ENCODE peak calls at places on chromosomes 2 and 18, in five cellular contexts. U is uterus, C is OCI-LY7, H is GM23338, Z is left lung. B is an unnamed sample.

GRCh38 chr2:118003396-118003824 is 10.5 kb downstream of the CCDC93 start:
- DNase-seq in U (peak), C (peak), H (peak), Z (no peak), B (peak)

GRCh38 chr2:45776160-45776955 is 124.9 kb downstream of the PRKCE start:
- DNase-seq in U (no peak), C (no peak), H (no peak), Z (no peak), B (no peak)

GRCh38 chr2:186274936-186275575 is 211.0 kb upstream of the ZC3H15 start:
- DNase-seq in U (no peak), C (no peak), H (peak), Z (no peak), B (no peak)

GRCh38 chr2:71683070-71683469 is 229.7 kb downstream of the DYSF start:
- DNase-seq in U (no peak), C (no peak), H (no peak), Z (peak), B (no peak)

GRCh38 chr2:62505649-62506420 is at the start of gene TMEM17:
- DNase-seq in U (peak), C (peak), H (peak), Z (peak), B (peak)

GRCh38 chr18:986071-986470 is 81.4 kb downstream of the ADCYAP1 start:
- DNase-seq in U (no peak), C (no peak), H (peak), Z (no peak), B (peak)

GRCh38 chr2:207926133-207927076 is 98.9 kb downstream of the PLEKHM3 start:
- DNase-seq in U (peak), C (no peak), H (no peak), Z (no peak), B (no peak)

GRCh38 chr2:166632616-166633015 is 138.6 kb upstream of the SCN7A start:
- DNase-seq in U (no peak), C (no peak), H (peak), Z (no peak), B (peak)

GRCh38 chr18:34710430-34711386 is 610 bp downstream of the DTNA start:
- DNase-seq in U (peak), C (no peak), H (no peak), Z (no peak), B (no peak)

GRCh38 chr2:61210332-61210981 is 48.5 kb downstream of the C2orf74 start:
- DNase-seq in U (no peak), C (no peak), H (no peak), Z (no peak), B (no peak)

GRCh38 chr2:84389794-84390193 is 69.3 kb downstream of the SUCLG1 start:
- DNase-seq in U (no peak), C (no peak), H (no peak), Z (no peak), B (no peak)

GRCh38 chr18:51028201-51028805 is 1.7 kb upstream of the SMAD4 start:
- DNase-seq in U (no peak), C (peak), H (no peak), Z (no peak), B (no peak)

GRCh38 chr2:212968284-212969081 is 182.9 kb downstream of the IKZF2 start:
- DNase-seq in U (no peak), C (no peak), H (no peak), Z (no peak), B (no peak)

GRCh38 chr2:204437334-204437733 is 107.9 kb upstream of the PARD3B start:
- DNase-seq in U (no peak), C (no peak), H (no peak), Z (no peak), B (no peak)

GRCh38 chr2:19900536-19901200 is 1.1 kb downstream of the TTC32 start:
- DNase-seq in U (no peak), C (peak), H (peak), Z (no peak), B (no peak)

GRCh38 chr2:6410265-6410664 is 455.4 kb downstream of the CMPK2 start:
- DNase-seq in U (no peak), C (no peak), H (no peak), Z (no peak), B (no peak)

GRCh38 chr2:3870997-3871396 is 167.6 kb downstream of the DCDC2C start:
- DNase-seq in U (no peak), C (no peak), H (no peak), Z (no peak), B (no peak)

GRCh38 chr18:58671941-58672565 is 788 bp downstream of the MALT1 start:
- DNase-seq in U (peak), C (peak), H (peak), Z (no peak), B (no peak)

GRCh38 chr2:64807417-64807816 is 153.7 kb upstream of the SERTAD2 start:
- DNase-seq in U (no peak), C (no peak), H (no peak), Z (peak), B (no peak)

GRCh38 chr2:72887032-72887835 is at the start of gene SPR:
- DNase-seq in U (peak), C (no peak), H (peak), Z (peak), B (peak)

GRCh38 chr18:10421859-10422258 is 32.6 kb upstream of the APCDD1 start:
- DNase-seq in U (no peak), C (no peak), H (no peak), Z (no peak), B (no peak)

GRCh38 chr18:9405977-9406376 is 69.3 kb upstream of the RALBP1 start:
- DNase-seq in U (no peak), C (no peak), H (no peak), Z (no peak), B (no peak)

GRCh38 chr2:68943581-68944568 is 8.8 kb downstream of the GKN2 start:
- DNase-seq in U (peak), C (peak), H (peak), Z (no peak), B (peak)

GRCh38 chr2:46339676-46340459 is 42.7 kb downstream of the EPAS1 start:
- DNase-seq in U (peak), C (no peak), H (no peak), Z (no peak), B (peak)

GRCh38 chr2:111219285-111219684 is 98.6 kb downstream of the BCL2L11 start:
- DNase-seq in U (no peak), C (peak), H (peak), Z (no peak), B (no peak)

GRCh38 chr2:49616800-49617199 is 462.5 kb upstream of the FSHR start:
- DNase-seq in U (no peak), C (peak), H (peak), Z (no peak), B (no peak)

GRCh38 chr18:3603460-3604259 is 153.7 kb downstream of the TGIF1 start:
- DNase-seq in U (no peak), C (peak), H (peak), Z (peak), B (no peak)

GRCh38 chr2:107717666-107718065 is 109.0 kb upstream of the RGPD4 start:
- DNase-seq in U (no peak), C (no peak), H (peak), Z (no peak), B (no peak)

GRCh38 chr2:176997074-176997791 is 215.4 kb upstream of the HNRNPA3 start:
- DNase-seq in U (peak), C (no peak), H (no peak), Z (no peak), B (no peak)

GRCh38 chr2:115071534-115071933 is 629.1 kb downstream of the DPP10 start:
- DNase-seq in U (no peak), C (no peak), H (no peak), Z (no peak), B (no peak)

GRCh38 chr18:50571606-50572005 is 11.7 kb downstream of the MAPK4 start:
- DNase-seq in U (no peak), C (no peak), H (no peak), Z (no peak), B (no peak)

GRCh38 chr2:217932661-217933325 is 70.0 kb downstream of the TNS1 start:
- DNase-seq in U (no peak), C (no peak), H (peak), Z (no peak), B (peak)

GRCh38 chr2:74458957-74459290 is 686 bp downstream of the WBP1 start:
- DNase-seq in U (no peak), C (no peak), H (no peak), Z (no peak), B (no peak)

GRCh38 chr2:74458132-74458956 is at the start of gene WBP1:
- DNase-seq in U (peak), C (peak), H (peak), Z (peak), B (peak)

GRCh38 chr2:74457549-74458131 is 598 bp upstream of the WBP1 start:
- DNase-seq in U (peak), C (peak), H (peak), Z (peak), B (peak)

GRCh38 chr2:74461187-74462053 is 3.2 kb downstream of the WBP1 start:
- DNase-seq in U (no peak), C (peak), H (peak), Z (no peak), B (peak)

GRCh38 chr2:74459377-74460118 is 1.3 kb downstream of the WBP1 start:
- DNase-seq in U (no peak), C (no peak), H (no peak), Z (no peak), B (no peak)
- H3K4me3 ChIP-seq in U (no peak), C (peak), H (peak), Z (peak), B (peak)

GRCh38 chr2:201907128-201907886 is 101.0 kb downstream of the CDK15 start:
- DNase-seq in U (no peak), C (no peak), H (no peak), Z (no peak), B (peak)

GRCh38 chr2:201909961-201910361 is 103.6 kb downstream of the CDK15 start:
- DNase-seq in U (no peak), C (peak), H (no peak), Z (no peak), B (no peak)

GRCh38 chr2:201911372-201911771 is 105.0 kb downstream of the CDK15 start:
- DNase-seq in U (no peak), C (no peak), H (no peak), Z (no peak), B (no peak)

GRCh38 chr2:201909348-201909747 is 103.0 kb downstream of the CDK15 start:
- DNase-seq in U (no peak), C (no peak), H (no peak), Z (no peak), B (no peak)

DNA sequence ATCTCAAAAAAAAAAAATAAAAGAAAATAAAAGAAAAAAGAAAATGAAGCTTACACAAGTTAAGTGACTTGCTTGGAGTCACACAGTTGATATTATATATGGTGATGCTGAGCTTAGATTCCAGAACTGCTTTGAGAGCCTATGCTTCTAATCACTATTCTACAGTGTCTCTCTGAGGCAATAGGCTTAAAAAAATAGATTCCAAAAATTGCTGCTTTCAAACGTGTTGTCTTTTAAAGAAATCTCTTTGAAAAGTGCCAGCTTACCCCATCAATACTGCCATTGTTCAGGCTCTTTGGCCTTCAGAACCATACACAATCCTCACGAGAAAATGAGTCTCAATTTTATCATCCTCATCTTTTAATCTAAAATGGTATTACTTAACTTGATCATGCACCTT is 102.6 kb downstream of the CDK15 start:
- DNase-seq in U (no peak), C (no peak), H (no peak), Z (no peak), B (no peak)
- H3K4me3 ChIP-seq in U (no peak), C (no peak), H (no peak), Z (no peak), B (no peak)

DNA sequence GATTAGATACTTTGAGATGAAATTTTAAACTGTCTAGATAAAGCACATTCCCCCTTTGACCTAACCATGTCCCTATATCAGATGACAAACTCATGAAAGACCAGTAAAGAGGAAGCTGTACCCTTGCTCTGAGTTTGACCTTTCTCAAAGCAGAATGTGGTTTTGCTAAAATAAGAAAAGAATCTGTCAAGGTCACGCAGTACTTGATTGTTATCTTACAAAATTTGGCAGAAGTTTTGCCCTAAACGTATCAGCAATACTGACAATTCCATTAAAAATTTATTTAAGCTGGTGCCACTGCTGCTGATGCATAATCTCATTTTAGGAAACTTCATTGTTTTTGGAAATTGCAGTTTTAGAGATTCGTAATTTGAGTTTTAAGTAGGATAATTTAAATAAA is 31.2 kb upstream of the GALM start:
- DNase-seq in U (no peak), C (peak), H (no peak), Z (no peak), B (no peak)
- H3K4me3 ChIP-seq in U (no peak), C (peak), H (no peak), Z (no peak), B (no peak)

DNA sequence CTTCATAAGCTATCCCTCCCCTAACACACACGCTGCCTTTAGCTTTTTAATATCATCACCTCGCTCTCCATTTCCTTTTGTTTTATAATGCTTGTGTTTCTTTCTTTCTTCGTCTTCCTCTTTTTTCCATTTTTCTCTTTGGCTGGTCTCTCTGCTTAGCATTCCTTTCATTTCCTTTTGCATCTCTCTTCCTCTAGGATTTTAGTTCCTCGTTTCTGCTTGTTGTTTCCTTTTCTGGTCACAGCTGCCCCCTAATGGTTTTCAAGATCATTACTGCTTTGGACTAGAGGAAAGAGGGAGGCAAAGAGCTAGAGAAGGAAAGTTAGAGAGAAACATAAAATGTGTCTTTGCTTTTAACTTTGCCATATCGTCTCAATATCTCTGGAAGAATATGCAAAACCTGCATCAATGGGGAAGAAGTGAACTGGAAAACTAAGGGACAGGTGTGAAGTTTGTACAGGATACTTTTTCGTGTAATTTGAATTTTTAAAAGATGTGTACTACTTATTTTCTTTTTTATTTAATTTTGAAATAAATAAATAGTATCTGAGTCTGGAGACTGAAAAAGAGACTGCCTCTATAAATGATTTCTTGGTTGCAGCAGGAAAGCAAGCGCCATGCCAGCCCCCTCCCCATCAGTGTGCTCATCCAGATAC is 6.3 kb upstream of the NRP2 start:
- DNase-seq in U (peak), C (peak), H (peak), Z (no peak), B (peak)
- H3K4me3 ChIP-seq in U (no peak), C (no peak), H (no peak), Z (no peak), B (peak)

GRCh38 chr2:129984426-129984825 is 5.0 kb downstream of the RAB6C start:
- DNase-seq in U (no peak), C (no peak), H (no peak), Z (no peak), B (no peak)
- H3K4me3 ChIP-seq in U (no peak), C (no peak), H (no peak), Z (no peak), B (no peak)

GRCh38 chr2:25375989-25376545 is 34.3 kb upstream of the DNMT3A start:
- DNase-seq in U (no peak), C (no peak), H (no peak), Z (no peak), B (no peak)
- H3K4me3 ChIP-seq in U (no peak), C (peak), H (peak), Z (no peak), B (peak)

GRCh38 chr2:135743860-135744259 is 2.2 kb downstream of the UBXN4 start:
- DNase-seq in U (no peak), C (no peak), H (no peak), Z (no peak), B (no peak)
- H3K4me3 ChIP-seq in U (no peak), C (peak), H (peak), Z (peak), B (peak)

GRCh38 chr2:136081582-136082210 is 36.3 kb downstream of the CXCR4 start:
- DNase-seq in U (no peak), C (no peak), H (no peak), Z (no peak), B (no peak)

GRCh38 chr2:136086253-136087016 is 31.5 kb downstream of the CXCR4 start:
- DNase-seq in U (no peak), C (no peak), H (no peak), Z (no peak), B (no peak)

GRCh38 chr2:136080114-136080513 is 37.8 kb downstream of the CXCR4 start:
- DNase-seq in U (no peak), C (no peak), H (no peak), Z (no peak), B (no peak)

DNA sequence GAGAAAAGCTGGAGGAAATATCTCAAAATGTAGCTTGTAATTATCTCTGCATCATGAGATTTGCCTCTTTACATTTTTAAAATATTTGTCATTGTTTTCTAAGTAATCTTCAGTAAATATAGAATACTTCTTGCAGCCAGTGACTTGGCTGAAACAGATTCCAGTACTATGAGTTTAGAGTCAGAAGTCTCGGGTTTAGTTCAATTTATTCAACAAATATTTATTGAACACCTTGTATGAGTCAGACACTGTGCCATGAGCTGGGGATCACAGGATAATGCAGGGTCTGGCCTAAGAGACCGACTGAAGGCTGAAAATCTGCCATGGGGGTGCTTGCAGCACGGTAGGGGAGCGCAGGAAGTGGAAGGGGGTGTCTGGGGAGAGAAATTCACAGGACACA is 32.1 kb downstream of the CXCR4 start:
- DNase-seq in U (no peak), C (no peak), H (no peak), Z (no peak), B (no peak)
- H3K4me3 ChIP-seq in U (no peak), C (no peak), H (no peak), Z (no peak), B (no peak)

GRCh38 chr2:160994141-160995002 is 165.9 kb upstream of the TANK start:
- DNase-seq in U (peak), C (peak), H (peak), Z (peak), B (peak)
- H3K4me3 ChIP-seq in U (no peak), C (no peak), H (no peak), Z (no peak), B (peak)

GRCh38 chr2:163351966-163352365 is 383.8 kb downstream of the FIGN start:
- DNase-seq in U (no peak), C (no peak), H (no peak), Z (no peak), B (no peak)

GRCh38 chr2:163348843-163349395 is 386.9 kb downstream of the FIGN start:
- DNase-seq in U (peak), C (no peak), H (peak), Z (peak), B (no peak)

GRCh38 chr2:163345795-163346573 is 389.8 kb downstream of the FIGN start:
- DNase-seq in U (no peak), C (peak), H (peak), Z (no peak), B (no peak)

GRCh38 chr2:163343316-163343715 is 392.5 kb downstream of the FIGN start:
- DNase-seq in U (no peak), C (no peak), H (no peak), Z (no peak), B (no peak)

DNA sequence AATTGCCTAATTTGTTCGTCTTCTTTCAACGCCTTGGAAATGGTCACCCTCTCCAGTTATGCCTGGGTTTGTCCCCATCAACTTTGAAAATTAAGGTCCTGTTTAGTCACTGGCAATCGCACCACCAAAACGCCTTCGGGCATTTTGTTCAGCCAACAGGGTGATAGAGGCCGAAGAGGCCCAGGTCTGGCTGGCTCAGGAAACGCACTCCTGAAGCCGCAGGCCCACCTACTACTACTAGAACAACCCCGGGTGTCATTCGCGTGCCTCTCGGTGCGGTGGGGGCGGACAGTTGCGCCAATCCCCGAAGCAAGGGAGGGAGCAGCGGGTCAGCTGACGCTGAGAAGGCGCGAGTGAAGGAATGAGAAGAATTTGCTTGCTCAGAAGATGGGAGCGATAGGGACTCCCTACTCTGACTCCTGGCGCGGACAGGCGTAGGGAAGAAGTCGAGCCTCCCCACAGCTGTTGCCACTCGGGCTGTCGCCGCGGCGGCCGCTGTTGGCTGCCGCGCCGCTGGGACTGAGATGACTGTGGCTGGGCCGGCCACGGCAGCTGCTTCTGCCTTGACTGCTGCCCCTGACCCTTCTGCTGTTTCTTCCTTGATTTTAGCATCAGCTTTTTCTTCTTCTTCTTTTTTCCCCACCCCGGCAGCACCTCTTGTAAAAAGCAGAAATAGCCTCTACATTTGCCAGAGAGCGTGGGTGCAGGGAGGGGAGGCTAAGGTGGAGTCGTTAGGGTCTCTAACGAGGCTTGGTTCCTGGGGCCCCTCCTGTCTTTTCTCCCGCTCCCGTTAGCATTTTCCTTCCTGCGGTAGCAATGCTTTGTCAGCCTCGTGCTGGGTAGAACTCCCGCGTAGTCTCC is 387.6 kb downstream of the FIGN start:
- DNase-seq in U (peak), C (no peak), H (peak), Z (peak), B (no peak)
- H3K4me3 ChIP-seq in U (peak), C (no peak), H (peak), Z (peak), B (no peak)